ENCODE peak calls at places on chromosomes 11 and 22, in five cellular contexts. Q is stimulated activated CD4-positive, alpha-beta T cell treated with anti-CD3 and anti-CD28 coated beads, TNF-alpha, amount 100 ng/mL, for 1 hour; V is cardiac fibroblast; W is activated T-helper 2 cell treated with anti-CD3 and anti-CD28 coated beads, Interferon-gamma antibody, Interleukin-2, Interleukin-4, amounts not matched to agents 10 μg/mL and 5 μg/mL and 100 μg/mL, durations not matched to agents 14 hours and 24 hours and 36 hours; P is fibroblast of the aortic adventitia. Y is an unnamed sample.

GRCh38 chr11:114060402-114061052 is 1.0 kb downstream of the ZBTB16 start:
- DNase-seq in W (no peak), Q (no peak), P (peak; percentile 27), V (no peak), Y (peak; percentile 62)

GRCh38 chr11:57513446-57513795 is 2.1 kb downstream of the SLC43A1 start:
- DNase-seq in V (no peak), P (no peak), Q (no peak), W (no peak), Y (no peak)

GRCh38 chr11:126929186-126930085 is 71.1 kb downstream of the KIRREL3 start:
- DNase-seq in P (peak; percentile 75), V (peak; percentile 10), Q (no peak), W (no peak), Y (no peak)

GRCh38 chr11:10503777-10504176 is 37.2 kb downstream of the RNF141 start:
- DNase-seq in P (no peak), V (no peak), Q (no peak), W (no peak), Y (no peak)

GRCh38 chr22:37267661-37268413 is 14.5 kb upstream of the CYTH4 start:
- DNase-seq in P (no peak), Q (no peak), W (no peak), V (no peak), Y (no peak)

GRCh38 chr11:107859459-107860239 is 1.1 kb upstream of the SLC35F2 start:
- DNase-seq in W (peak; percentile 11), V (peak; percentile 13), Q (peak; percentile 14), P (peak; percentile 24), Y (peak; percentile 67)

GRCh38 chr11:119062779-119063178 is 4.8 kb upstream of the VPS11 start:
- DNase-seq in W (no peak), V (peak; percentile 82), P (peak; percentile 87), Q (no peak), Y (no peak)

GRCh38 chr11:65625628-65626342 is 10.2 kb downstream of the PCNX3 start:
- DNase-seq in Q (no peak), W (no peak), P (peak; percentile 24), V (peak; percentile 51), Y (no peak)

GRCh38 chr22:33476716-33477115 is 418.5 kb upstream of the SYN3 start:
- DNase-seq in Q (no peak), V (no peak), W (no peak), P (no peak), Y (no peak)

Y was measured in A673.